ENCODE peak calls at places on chromosomes 1 and 21, in four cellular contexts. F is ovary, Q is astrocyte, N is neural progenitor cell. B is an unnamed sample.

GRCh38 chr1:28494737-28495136 is 11.1 kb upstream of the RCC1 start:
- DNase-seq in F (no peak), Q (no peak), N (no peak), B (no peak)

GRCh38 chr21:33854604-33855003 is 61.0 kb downstream of the ATP5PO start:
- DNase-seq in F (no peak), Q (no peak), N (no peak), B (no peak)

GRCh38 chr21:30326390-30326789 is 6.3 kb upstream of the KRTAP26-1 start:
- DNase-seq in F (no peak), Q (no peak), N (no peak), B (no peak)

GRCh38 chr1:152347116-152347728 is 12.6 kb downstream of the FLG2 start:
- DNase-seq in F (no peak), Q (peak; percentile 18), N (peak; percentile 25), B (no peak)

GRCh38 chr1:89802841-89803240 is 18.0 kb upstream of the LRRC8D start:
- DNase-seq in F (no peak), Q (peak; percentile 14), N (no peak), B (no peak)

GRCh38 chr1:155208406-155208655 is 164 bp upstream of the MTX1 start:
- DNase-seq in F (no peak), Q (peak; percentile 25), N (no peak), B (no peak)

GRCh38 chr1:94772230-94772641 is 47.9 kb upstream of the SLC44A3 start:
- DNase-seq in F (no peak), Q (peak; percentile 67), N (no peak), B (no peak)

GRCh38 chr1:213698092-213698702 is 289.6 kb upstream of the PROX1 start:
- DNase-seq in F (no peak), Q (no peak), N (no peak), B (no peak)

GRCh38 chr1:194935864-194936263 is 1672.4 kb downstream of the KCNT2 start:
- DNase-seq in F (no peak), Q (no peak), N (no peak), B (no peak)

GRCh38 chr1:199242162-199242561 is 603.3 kb downstream of the PTPRC start:
- DNase-seq in F (no peak), Q (no peak), N (no peak), B (no peak)

GRCh38 chr1:202247837-202248795 is 54.5 kb downstream of the LGR6 start:
- DNase-seq in F (peak; percentile 3), Q (no peak), N (no peak), B (no peak)

GRCh38 chr1:22808846-22809501 is 98.3 kb downstream of the EPHB2 start:
- DNase-seq in F (peak; percentile 73), Q (peak; percentile 91), N (no peak), B (no peak)

GRCh38 chr1:71948561-71948960 is 333.8 kb downstream of the NEGR1 start:
- DNase-seq in F (no peak), Q (no peak), N (no peak), B (no peak)

GRCh38 chr1:44147582-44147981 is 6.2 kb upstream of the KLF18 start:
- DNase-seq in F (no peak), Q (no peak), N (no peak), B (no peak)

GRCh38 chr1:36086529-36087232 is 2.0 kb upstream of the ADPRS start:
- DNase-seq in F (no peak), Q (no peak), N (no peak), B (no peak)

GRCh38 chr1:91026320-91026719 is 4.5 kb upstream of the ZNF644 start:
- DNase-seq in F (no peak), Q (no peak), N (no peak), B (no peak)

GRCh38 chr1:170698711-170699275 is 34.9 kb downstream of the PRRX1 start:
- DNase-seq in F (no peak), Q (peak; percentile 89), N (peak; percentile 48), B (peak; percentile 6)

GRCh38 chr1:209402697-209403096 is 180.8 kb upstream of the CAMK1G start:
- DNase-seq in F (no peak), Q (no peak), N (no peak), B (no peak)

GRCh38 chr1:71918630-71919029 is 363.7 kb downstream of the NEGR1 start:
- DNase-seq in F (no peak), Q (no peak), N (no peak), B (no peak)

GRCh38 chr1:86704972-86705632 is 726 bp downstream of the SH3GLB1 start:
- DNase-seq in F (peak; percentile 44), Q (peak; percentile 51), N (peak; percentile 75), B (no peak)

GRCh38 chr1:206962269-206962668 is 8.0 kb downstream of the FCAMR start:
- DNase-seq in F (no peak), Q (no peak), N (no peak), B (no peak)

GRCh38 chr1:169586395-169587255 is at the start of gene F5:
- DNase-seq in F (peak; percentile 34), Q (peak; percentile 28), N (peak; percentile 85), B (peak; percentile 49)

GRCh38 chr1:99814373-99814900 is 35.7 kb upstream of the AGL start:
- DNase-seq in F (no peak), Q (no peak), N (peak; percentile 6), B (no peak)

GRCh38 chr1:62613890-62614289 is 16.6 kb downstream of the ANGPTL3 start:
- DNase-seq in F (no peak), Q (peak; percentile 34), N (no peak), B (no peak)

GRCh38 chr1:178037510-178038253 is 56.2 kb upstream of the RASAL2 start:
- DNase-seq in F (peak; percentile 83), Q (peak; percentile 61), N (peak; percentile 78), B (peak; percentile 49)

GRCh38 chr21:36705679-36706481 is 7.0 kb downstream of the SIM2 start:
- DNase-seq in F (no peak), Q (no peak), N (peak; percentile 72), B (peak; percentile 30)

GRCh38 chr1:56627636-56628039 is 17.5 kb upstream of the PRKAA2 start:
- DNase-seq in F (no peak), Q (no peak), N (peak; percentile 2), B (no peak)

GRCh38 chr1:192698731-192699130 is 62.8 kb downstream of the RGS13 start:
- DNase-seq in F (no peak), Q (no peak), N (no peak), B (no peak)

GRCh38 chr1:4407851-4408250 is 246.6 kb upstream of the AJAP1 start:
- DNase-seq in F (no peak), Q (no peak), N (no peak), B (no peak)

GRCh38 chr1:198443374-198444233 is 96.9 kb downstream of the ATP6V1G3 start:
- DNase-seq in F (no peak), Q (peak; percentile 99), N (no peak), B (no peak)

GRCh38 chr1:99726407-99726806 is 40.0 kb downstream of the FRRS1 start:
- DNase-seq in F (no peak), Q (no peak), N (no peak), B (no peak)

GRCh38 chr1:1567152-1567830 is 7.4 kb downstream of the SSU72 start:
- DNase-seq in F (no peak), Q (peak; percentile 13), N (no peak), B (no peak)

GRCh38 chr1:82161651-82162238 is 361.0 kb downstream of the ADGRL2 start:
- DNase-seq in F (no peak), Q (peak; percentile 56), N (no peak), B (no peak)

GRCh38 chr1:155093938-155094621 is 15.4 kb downstream of the EFNA3 start:
- DNase-seq in F (peak; percentile 62), Q (peak; percentile 38), N (peak; percentile 69), B (no peak)

GRCh38 chr1:170555370-170555769 is 23.4 kb downstream of the GORAB start:
- DNase-seq in F (no peak), Q (peak; percentile 23), N (no peak), B (no peak)

GRCh38 chr1:66624412-66625060 is 90.6 kb downstream of the SGIP1 start:
- DNase-seq in F (no peak), Q (peak; percentile 77), N (no peak), B (no peak)

GRCh38 chr21:32253215-32253641 is 25.6 kb downstream of the MIS18A start:
- DNase-seq in F (peak; percentile 32), Q (peak; percentile 64), N (no peak), B (no peak)

GRCh38 chr1:205630241-205630640 is 1.6 kb downstream of the ELK4 start:
- DNase-seq in F (no peak), Q (peak; percentile 28), N (no peak), B (no peak)

GRCh38 chr21:42465008-42465878 is 30.8 kb downstream of the RSPH1 start:
- DNase-seq in F (no peak), Q (no peak), N (no peak), B (no peak)

GRCh38 chr21:42461881-42462877 is 33.8 kb downstream of the RSPH1 start:
- DNase-seq in F (no peak), Q (no peak), N (no peak), B (no peak)

GRCh38 chr21:42461185-42461520 is 34.9 kb downstream of the RSPH1 start:
- DNase-seq in F (no peak), Q (no peak), N (no peak), B (no peak)

GRCh38 chr21:42466700-42467612 is 29.1 kb downstream of the RSPH1 start:
- DNase-seq in F (no peak), Q (peak; percentile 39), N (peak; percentile 55), B (no peak)

DNA sequence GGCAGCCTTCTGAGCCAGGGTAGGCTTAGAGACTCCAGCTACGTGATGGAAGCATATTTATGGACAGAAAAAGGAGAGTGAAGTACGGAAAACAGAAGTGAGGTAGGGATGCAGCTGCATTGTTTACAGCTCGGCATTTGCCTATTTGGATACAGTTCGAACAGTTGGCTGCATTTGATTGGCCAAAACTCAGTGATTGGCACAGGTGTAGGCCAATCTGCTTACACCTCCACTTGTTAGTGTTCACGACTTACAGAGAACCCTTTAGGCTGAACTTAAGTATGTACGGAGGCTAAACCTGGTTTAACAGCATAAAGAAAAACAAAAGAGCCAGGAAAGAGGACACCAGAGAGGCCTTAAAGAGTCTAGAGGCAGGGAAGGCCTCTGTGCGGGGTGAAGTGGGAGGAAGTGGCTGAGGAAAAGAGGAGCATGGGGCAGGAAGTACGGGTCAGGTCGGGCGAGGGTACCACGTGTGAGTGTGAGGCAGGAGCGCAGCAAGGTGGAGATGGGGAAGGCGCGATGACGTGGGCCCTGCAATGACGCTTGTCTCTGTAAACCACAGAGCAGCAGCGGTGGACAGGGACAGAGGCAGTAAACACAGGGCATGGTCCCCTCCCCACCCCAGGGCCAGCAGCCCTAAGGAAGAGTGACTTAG is 32.0 kb downstream of the RSPH1 start:
- DNase-seq in F (no peak), Q (peak; percentile 63), N (no peak), B (peak; percentile 11)
- H3K4me1 ChIP-seq in F (no peaks in the 10 kb centered on the region), Q (no peaks in the 10 kb centered on the region), N (peaks cover 7% of the 10 kb centered on the region), B (no peaks in the 10 kb centered on the region)

DNA sequence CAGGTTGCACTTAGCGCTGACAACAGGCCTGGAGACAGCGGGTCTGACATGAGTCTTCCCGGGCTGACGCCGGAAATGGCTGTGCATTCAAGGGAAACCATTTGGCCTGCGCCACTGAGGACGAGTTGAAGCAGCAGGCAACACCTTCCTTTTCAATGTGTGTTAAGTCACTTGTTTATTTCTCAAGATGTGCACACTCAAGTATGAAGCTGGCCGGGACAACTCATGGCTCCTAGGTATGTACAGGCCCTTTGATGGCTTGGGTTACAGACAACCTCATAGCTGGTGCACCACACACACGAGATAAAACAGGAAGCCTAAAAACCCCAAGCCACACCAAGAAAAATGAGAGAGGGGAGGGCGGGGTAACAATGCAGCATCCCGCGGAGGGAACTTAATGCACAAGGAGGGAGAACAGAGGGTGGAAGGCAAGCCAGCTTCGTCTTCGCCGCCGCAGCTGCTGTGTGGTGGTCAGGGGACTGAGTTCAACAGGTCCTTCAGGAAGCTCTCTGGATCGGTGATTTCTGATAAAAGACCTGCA is 118.0 kb upstream of the IFFO2 start:
- DNase-seq in F (no peak), Q (peak; percentile 32), N (no peak), B (no peak)
- H3K4me1 ChIP-seq in F (no peaks in the 10 kb centered on the region), Q (peaks cover 11% of the 10 kb centered on the region), N (no peaks in the 10 kb centered on the region), B (no peaks in the 10 kb centered on the region)

GRCh38 chr1:246597340-246597739 is 31.1 kb downstream of the CNST start:
- DNase-seq in F (peak; percentile 41), Q (peak; percentile 58), N (no peak), B (no peak)
- H3K4me1 ChIP-seq in F (peaks cover 3% of the 10 kb centered on the region), Q (peaks cover 11% of the 10 kb centered on the region), N (no peaks in the 10 kb centered on the region), B (no peaks in the 10 kb centered on the region)

GRCh38 chr1:61220531-61220930 is 138.2 kb downstream of the NFIA start:
- DNase-seq in F (no peak), Q (peak; percentile 51), N (no peak), B (no peak)
- H3K4me1 ChIP-seq in F (peaks cover 5% of the 10 kb centered on the region), Q (no peaks in the 10 kb centered on the region), N (peaks cover 12% of the 10 kb centered on the region), B (no peaks in the 10 kb centered on the region)

B was measured in neuronal stem cell.